ENCODE peak calls at places on chromosomes 13 and 19, in six cellular contexts. A is HepG2, F is A549, U is SK-N-SH, Q is K562, X is IMR-90. B is an unnamed sample.
A peak's percentile ranks its signal among the peaks of the same experiment; 100 is the strongest.

GRCh38 chr13:20969182-20969581 is 66.6 kb upstream of the XPO4 start:
- DNase-seq in A (no peak), F (no peak), U (no peak), Q (no peak), X (peak; percentile 68), B (peak; percentile 15)

GRCh38 chr13:113546571-113547247 is 37.8 kb upstream of the TFDP1 start:
- DNase-seq in A (no peak), F (no peak), U (no peak), Q (no peak), X (peak; percentile 28), B (no peak)

GRCh38 chr13:30572859-30573275 is 44.9 kb upstream of the USPL1 start:
- DNase-seq in A (peak; percentile 12), F (peak; percentile 18), U (peak; percentile 15), Q (no peak), X (peak; percentile 57), B (peak; percentile 28)

GRCh38 chr13:112605531-112605990 is 17.6 kb upstream of the TUBGCP3 start:
- DNase-seq in A (no peak), F (no peak), U (no peak), Q (no peak), X (no peak), B (no peak)

GRCh38 chr13:114088863-114089262 is 43.6 kb downstream of the RASA3 start:
- DNase-seq in A (no peak), F (no peak), U (no peak), Q (no peak), X (no peak), B (no peak)

GRCh38 chr19:41335467-41335866 is 18.3 kb downstream of the TGFB1 start:
- DNase-seq in A (no peak), F (no peak), U (no peak), Q (no peak), X (no peak), B (no peak)

GRCh38 chr19:17865364-17866311 is 5.9 kb downstream of the RPL18A start:
- DNase-seq in A (no peak), F (no peak), U (peak; percentile 32), Q (peak; percentile 86), X (no peak), B (no peak)

GRCh38 chr19:29793116-29793727 is 18.6 kb upstream of the CCNE1 start:
- DNase-seq in A (no peak), F (no peak), U (no peak), Q (no peak), X (no peak), B (no peak)

GRCh38 chr13:78660130-78660857 is 1.3 kb upstream of the OBI1 start:
- DNase-seq in A (peak; percentile 25), F (peak; percentile 7), U (peak; percentile 47), Q (no peak), X (no peak), B (no peak)

GRCh38 chr19:19656451-19657396 is 6.8 kb downstream of the ATP13A1 start:
- DNase-seq in A (no peak), F (no peak), U (peak; percentile 17), Q (no peak), X (no peak), B (no peak)

GRCh38 chr19:18013621-18014111 is 5.7 kb downstream of the ARRDC2 start:
- DNase-seq in A (peak; percentile 95), F (no peak), U (no peak), Q (peak; percentile 57), X (no peak), B (no peak)

GRCh38 chr19:39599116-39599515 is 3.2 kb upstream of the LGALS13 start:
- DNase-seq in A (peak; percentile 30), F (no peak), U (no peak), Q (peak; percentile 43), X (peak; percentile 27), B (no peak)
- TF ChIP-seq RFX5 in A (no peak), F (no peak), U (no peak), Q (no peak), X (no peak), B (no peak)

GRCh38 chr19:22428299-22428913 is 6.3 kb upstream of the ZNF98 start:
- DNase-seq in A (no peak), F (no peak), U (no peak), Q (no peak), X (no peak), B (no peak)
- TF ChIP-seq RFX5 in A (no peak), F (no peak), U (no peak), Q (no peak), X (no peak), B (no peak)

GRCh38 chr19:47695533-47696262 is 17.5 kb upstream of the EHD2 start:
- DNase-seq in A (no peak), F (no peak), U (no peak), Q (no peak), X (no peak), B (no peak)

GRCh38 chr19:47698631-47699359 is 14.4 kb upstream of the EHD2 start:
- DNase-seq in A (no peak), F (no peak), U (no peak), Q (no peak), X (no peak), B (no peak)

GRCh38 chr19:47696635-47697034 is 16.6 kb upstream of the EHD2 start:
- DNase-seq in A (no peak), F (no peak), U (peak; percentile 33), Q (no peak), X (no peak), B (no peak)

GRCh38 chr19:47699360-47699917 is 13.8 kb upstream of the EHD2 start:
- DNase-seq in A (peak; percentile 28), F (peak; percentile 93), U (peak; percentile 95), Q (peak; percentile 68), X (peak; percentile 34), B (no peak)

GRCh38 chr19:47697863-47698609 is 15.2 kb upstream of the EHD2 start:
- DNase-seq in A (peak; percentile 67), F (peak; percentile 90), U (peak; percentile 92), Q (peak; percentile 83), X (peak; percentile 76), B (peak; percentile 20)
- TF ChIP-seq RFX5 in A (no peak), F (no peak), U (no peak), Q (no peak), X (no peak), B (peak; percentile 24)

GRCh38 chr13:62706035-62706434 is 1290.4 kb upstream of the PCDH20 start:
- DNase-seq in A (no peak), F (no peak), U (no peak), Q (no peak), X (peak; percentile 25), B (no peak)
- TF ChIP-seq RFX5 in A (no peak), F (no peak), U (no peak), Q (no peak), X (no peak), B (no peak)

DNA sequence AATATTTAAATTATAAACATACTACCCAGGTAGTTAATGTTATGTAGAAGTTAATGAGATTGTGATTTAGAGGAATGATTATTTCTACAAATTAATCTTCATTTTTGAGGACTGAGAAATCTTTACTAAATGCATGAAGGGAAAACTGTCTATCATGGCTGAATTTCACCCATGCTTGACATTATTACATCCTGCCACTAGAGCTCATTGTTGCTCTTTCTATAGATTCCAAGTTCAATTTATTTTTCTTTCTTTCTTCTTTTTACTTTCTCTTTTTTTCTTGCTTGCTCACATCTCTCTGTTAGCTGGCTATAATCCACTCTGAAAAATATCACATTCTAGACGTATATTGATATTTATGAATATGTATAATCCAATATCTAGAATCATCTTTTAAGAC is 505.0 kb upstream of the KLHL1 start:
- DNase-seq in A (no peak), F (no peak), U (peak; percentile 21), Q (no peak), X (no peak), B (no peak)
- TF ChIP-seq RFX5 in A (no peak), F (no peak), U (no peak), Q (no peak), X (no peak), B (no peak)

GRCh38 chr13:44302233-44302632 is 71.4 kb upstream of the SERP2 start:
- DNase-seq in A (no peak), F (no peak), U (no peak), Q (no peak), X (no peak), B (no peak)

GRCh38 chr13:44299544-44299943 is 74.1 kb upstream of the SERP2 start:
- DNase-seq in A (no peak), F (no peak), U (no peak), Q (no peak), X (no peak), B (no peak)

GRCh38 chr13:44301639-44302015 is 72.0 kb upstream of the SERP2 start:
- DNase-seq in A (no peak), F (no peak), U (no peak), Q (no peak), X (no peak), B (no peak)

GRCh38 chr13:44299142-44299541 is 74.5 kb upstream of the SERP2 start:
- DNase-seq in A (no peak), F (no peak), U (no peak), Q (no peak), X (peak; percentile 48), B (no peak)

DNA sequence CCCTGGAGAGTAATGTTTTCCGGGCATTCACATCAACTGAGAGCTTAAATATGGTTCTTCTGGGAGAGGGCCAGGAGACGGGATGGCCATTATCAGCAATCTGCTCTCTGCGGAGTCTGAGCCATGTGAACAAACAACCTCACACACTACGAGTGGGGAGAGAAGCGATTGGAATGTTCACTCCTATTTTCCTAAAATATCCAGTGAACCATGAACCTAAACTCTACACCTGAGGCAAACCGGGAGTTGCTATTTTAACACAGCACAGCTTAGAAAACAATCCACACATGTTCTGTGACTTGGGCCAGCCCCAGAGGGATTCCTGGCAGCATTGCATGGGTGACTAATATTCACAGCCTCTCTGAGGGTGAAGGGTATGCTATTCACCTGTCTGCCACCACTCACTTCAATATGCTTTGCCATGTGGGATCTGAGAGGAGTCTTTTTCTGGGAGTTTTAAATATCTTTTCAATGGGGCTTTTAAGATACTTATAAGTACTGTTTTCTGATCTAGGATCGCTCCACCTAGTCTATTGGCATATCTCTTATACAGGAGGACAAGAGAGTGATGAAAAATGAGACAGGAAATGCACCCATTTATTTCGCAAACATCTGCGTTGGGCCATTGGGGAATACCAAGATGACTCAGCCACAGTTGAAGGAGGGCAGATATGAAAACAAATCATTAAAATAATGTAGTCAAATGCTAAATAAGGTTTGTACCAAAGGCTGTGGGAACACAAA is 72.6 kb upstream of the SERP2 start:
- DNase-seq in A (no peak), F (peak; percentile 61), U (no peak), Q (no peak), X (peak; percentile 87), B (peak; percentile 56)
- TF ChIP-seq RFX5 in A (no peak), F (no peak), U (no peak), Q (no peak), X (no peak), B (no peak)

DNA sequence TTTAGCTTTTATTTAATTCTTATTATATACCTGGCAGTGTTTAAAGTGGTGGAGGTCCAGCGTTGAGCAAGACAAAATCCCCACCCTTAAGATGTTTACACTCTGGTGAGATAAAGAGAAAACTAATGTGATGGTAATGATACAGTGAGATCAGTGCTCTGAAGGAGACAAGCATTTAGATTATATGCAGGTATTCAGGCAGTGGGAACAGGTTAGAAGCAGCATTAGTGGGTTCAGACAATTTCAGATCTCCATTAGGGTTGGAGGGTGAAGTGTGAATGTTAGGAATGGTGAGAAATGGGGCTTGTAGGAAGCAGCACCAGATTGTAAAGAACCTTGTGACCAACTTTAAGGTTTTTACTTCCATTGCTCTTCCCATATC is 39.0 kb downstream of the PIBF1 start:
- DNase-seq in A (no peak), F (no peak), U (no peak), Q (no peak), X (no peak), B (no peak)
- TF ChIP-seq RFX5 in A (no peak), F (no peak), U (no peak), Q (no peak), X (no peak), B (no peak)

B was measured in GM12878.